ENCODE peak calls at places on chromosomes 7 and 10, in eight cellular contexts. A is HCT116, J is fibroblast of lung, P is fibroblast of villous mesenchyme, T is AG10803, Y is T-helper 2 cell, Z is KBM-7, U is right atrium auricular region. H is an unnamed sample.

GRCh38 chr10:123381271-123381670 is 227.1 kb downstream of the BUB3 start:
- DNase-seq in P (no peak), Y (no peak), J (peak), A (no peak), U (no peak), Z (no peak), T (no peak), H (no peak)

GRCh38 chr7:138097064-138097741 is 20.9 kb downstream of the AKR1D1 start:
- DNase-seq in J (peak), A (peak), T (peak), Z (peak), U (no peak), Y (peak), P (peak), H (no peak)

GRCh38 chr7:70043139-70043538 is 444.9 kb downstream of the AUTS2 start:
- DNase-seq in Z (no peak), P (no peak), U (no peak), T (no peak), Y (no peak), A (no peak), J (no peak), H (no peak)

GRCh38 chr7:2637505-2638223 is 5.9 kb downstream of the TTYH3 start:
- DNase-seq in T (no peak), Z (peak), A (no peak), P (no peak), J (no peak), U (peak), Y (no peak), H (no peak)

GRCh38 chr10:48697091-48697490 is 12.4 kb downstream of the WDFY4 start:
- DNase-seq in T (no peak), Y (no peak), A (no peak), J (no peak), P (no peak), Z (no peak), U (no peak), H (no peak)

GRCh38 chr10:16472828-16473227 is 36.0 kb downstream of the PTER start:
- DNase-seq in P (no peak), J (no peak), T (no peak), Y (no peak), A (no peak), Z (no peak), U (no peak), H (no peak)

GRCh38 chr10:132873395-132873794 is 69.0 kb downstream of the CFAP46 start:
- DNase-seq in P (no peak), Z (no peak), J (no peak), T (no peak), Y (no peak), A (no peak), U (no peak), H (no peak)

GRCh38 chr7:1942026-1942703 is 272.1 kb downstream of the ELFN1 start:
- DNase-seq in J (no peak), U (no peak), Z (no peak), Y (no peak), T (no peak), A (no peak), P (no peak), H (no peak)

GRCh38 chr10:67884842-67885680 is 605 bp downstream of the SIRT1 start:
- DNase-seq in J (peak), U (peak), A (peak), T (peak), Y (peak), Z (peak), P (peak), H (peak)

GRCh38 chr10:61108880-61109279 is 164.9 kb upstream of the RHOBTB1 start:
- DNase-seq in P (no peak), Z (no peak), A (no peak), J (peak), T (no peak), U (no peak), Y (no peak), H (no peak)

GRCh38 chr7:12066561-12066960 is 144.5 kb upstream of the TMEM106B start:
- DNase-seq in P (no peak), J (peak), U (no peak), A (peak), Z (peak), Y (no peak), T (no peak), H (no peak)

GRCh38 chr7:16986775-16987174 is 105.0 kb upstream of the AGR3 start:
- DNase-seq in Y (no peak), T (no peak), A (no peak), P (no peak), U (no peak), J (no peak), Z (no peak), H (no peak)

GRCh38 chr10:59536151-59536550 is 173.5 kb downstream of the SLC16A9 start:
- DNase-seq in T (peak), Z (no peak), P (peak), U (no peak), A (no peak), J (peak), Y (no peak), H (no peak)

GRCh38 chr10:61744469-61744868 is 81.7 kb downstream of the CABCOCO1 start:
- DNase-seq in A (no peak), T (no peak), Z (peak), P (no peak), U (no peak), J (no peak), Y (no peak), H (no peak)

GRCh38 chr10:79102056-79102874 is 33.5 kb downstream of the ZMIZ1 start:
- DNase-seq in P (peak), Y (no peak), Z (peak), A (no peak), T (peak), J (peak), U (peak), H (no peak)

GRCh38 chr7:102165136-102165535 is 121.5 kb upstream of the SH2B2 start:
- DNase-seq in P (peak), Z (no peak), T (no peak), A (no peak), J (no peak), Y (no peak), U (no peak), H (no peak)

GRCh38 chr10:130834170-130834569 is 477.4 kb downstream of the TCERG1L start:
- DNase-seq in J (no peak), P (no peak), U (no peak), Z (no peak), T (no peak), A (no peak), Y (no peak), H (no peak)

GRCh38 chr7:104185346-104185745 is 22.5 kb downstream of the ORC5 start:
- DNase-seq in J (peak), Z (no peak), T (no peak), Y (no peak), U (no peak), A (no peak), P (no peak), H (no peak)

GRCh38 chr10:122018951-122019413 is 30.0 kb downstream of the TACC2 start:
- DNase-seq in Y (no peak), T (no peak), U (no peak), P (no peak), J (no peak), A (no peak), Z (no peak), H (no peak)

GRCh38 chr7:36661135-36661840 is 63.0 kb downstream of the AOAH start:
- DNase-seq in U (no peak), J (peak), T (no peak), Z (no peak), Y (no peak), A (peak), P (peak), H (no peak)